ENCODE peak calls at places on chromosomes 6 and 20, in six cellular contexts. Z is MM.1S; G is stimulated activated CD8-positive, alpha-beta memory T cell treated with anti-CD3 and anti-CD28 coated beads, Interleukin-2, amount 100 ng/mL, for 1 hour; K is aorta; D is foreskin fibroblast; A is ACHN. Y is an unnamed sample.

GRCh38 chr20:57384486-57384885 is 6.7 kb upstream of the RBM38 start:
- DNase-seq in G (no peak), A (no peak), K (no peak), Z (no peak), D (no peak), Y (no peak)

GRCh38 chr6:22295145-22295544 is 1.7 kb downstream of the PRL start:
- DNase-seq in D (no peak), K (no peak), G (no peak), A (no peak), Z (no peak), Y (no peak)

GRCh38 chr20:45947110-45947866 is 12.8 kb downstream of the PCIF1 start:
- DNase-seq in K (no peak), D (no peak), G (no peak), A (no peak), Z (no peak), Y (no peak)

GRCh38 chr6:110035321-110035720 is 57.2 kb downstream of the GPR6 start:
- DNase-seq in K (no peak), D (no peak), G (no peak), A (no peak), Z (no peak), Y (no peak)

GRCh38 chr6:113442040-113442439 is 415.1 kb upstream of the MARCKS start:
- DNase-seq in K (no peak), D (no peak), Z (no peak), A (no peak), G (no peak), Y (no peak)

GRCh38 chr6:19879663-19880062 is 42.5 kb downstream of the ID4 start:
- DNase-seq in Z (no peak), D (no peak), A (no peak), G (no peak), K (no peak), Y (no peak)

GRCh38 chr6:158322724-158323560 is 10.7 kb downstream of the TULP4 start:
- DNase-seq in G (no peak), A (peak; percentile 28), K (no peak), Z (no peak), D (peak; percentile 59), Y (no peak)

GRCh38 chr6:43184268-43184985 is 2.4 kb downstream of the CUL9 start:
- DNase-seq in G (no peak), K (no peak), A (no peak), Z (no peak), D (no peak), Y (no peak)

GRCh38 chr20:63196756-63197470 is 19.0 kb downstream of the YTHDF1 start:
- DNase-seq in A (no peak), K (no peak), Z (no peak), D (no peak), G (no peak), Y (no peak)

GRCh38 chr6:109486068-109486467 is 3.0 kb upstream of the ZBTB24 start:
- DNase-seq in Z (no peak), D (peak; percentile 34), K (no peak), G (no peak), A (no peak), Y (no peak)

GRCh38 chr20:43949741-43950618 is 35.3 kb downstream of the TOX2 start:
- DNase-seq in Z (peak; percentile 98), K (peak; percentile 64), A (no peak), D (no peak), G (peak; percentile 52), Y (no peak)

GRCh38 chr6:11055127-11055627 is 11.1 kb upstream of the ELOVL2 start:
- DNase-seq in Z (no peak), D (no peak), K (no peak), A (no peak), G (no peak), Y (no peak)

GRCh38 chr20:17848249-17848648 is 120.3 kb downstream of the SNX5 start:
- DNase-seq in G (no peak), Z (no peak), K (no peak), A (no peak), D (no peak), Y (no peak)

GRCh38 chr20:4053516-4053919 is 38.2 kb upstream of the RNF24 start:
- DNase-seq in A (no peak), K (no peak), Z (no peak), G (no peak), D (peak; percentile 24), Y (no peak)

GRCh38 chr6:24719125-24719931 is at the start of gene C6orf62:
- DNase-seq in A (peak; percentile 24), K (no peak), G (no peak), Z (peak; percentile 53), D (peak; percentile 58), Y (no peak)

GRCh38 chr6:157221049-157221816 is 102.1 kb downstream of the TMEM242 start:
- DNase-seq in K (peak; percentile 89), D (peak; percentile 90), A (peak; percentile 74), Z (peak; percentile 47), G (peak; percentile 75), Y (peak; percentile 86)

GRCh38 chr20:60009318-60009717 is 51.1 kb downstream of the CDH26 start:
- DNase-seq in G (no peak), D (no peak), K (no peak), Z (no peak), A (no peak), Y (no peak)

GRCh38 chr20:46255440-46256104 is 52.7 kb downstream of the CDH22 start:
- DNase-seq in A (peak; percentile 68), G (no peak), K (peak; percentile 58), Z (peak; percentile 39), D (peak; percentile 37), Y (peak; percentile 44)

GRCh38 chr6:14966111-14966901 is 279.6 kb upstream of the JARID2 start:
- DNase-seq in Z (no peak), K (no peak), D (peak; percentile 20), A (no peak), G (no peak), Y (peak; percentile 17)

GRCh38 chr6:1335367-1336037 is 23.6 kb downstream of the FOXQ1 start:
- DNase-seq in A (peak; percentile 88), G (no peak), D (peak; percentile 95), Z (no peak), K (no peak), Y (peak; percentile 79)

GRCh38 chr6:133707456-133707855 is 181.5 kb upstream of the TCF21 start:
- DNase-seq in K (no peak), A (no peak), Z (peak; percentile 89), D (peak; percentile 87), G (no peak), Y (peak; percentile 73)

GRCh38 chr6:4912559-4912958 is 91.3 kb downstream of the RPP40 start:
- DNase-seq in D (no peak), K (no peak), A (no peak), G (no peak), Z (no peak), Y (no peak)

GRCh38 chr6:170250981-170251775 is 39.7 kb downstream of the DLL1 start:
- DNase-seq in G (no peak), A (no peak), K (no peak), D (no peak), Z (no peak), Y (no peak)

GRCh38 chr6:134822920-134823430 is 126.9 kb downstream of the ALDH8A1 start:
- DNase-seq in Z (peak; percentile 79), G (no peak), D (peak; percentile 92), K (no peak), A (peak; percentile 87), Y (peak; percentile 74)

GRCh38 chr20:22763257-22763906 is 179.0 kb upstream of the FOXA2 start:
- DNase-seq in D (no peak), Z (no peak), A (peak; percentile 38), K (peak; percentile 67), G (no peak), Y (peak; percentile 44)

GRCh38 chr6:17385660-17386059 is 7.7 kb upstream of the CAP2 start:
- DNase-seq in K (no peak), A (no peak), G (no peak), Z (no peak), D (no peak), Y (no peak)

GRCh38 chr20:51884561-51884960 is 82.2 kb upstream of the SALL4 start:
- DNase-seq in A (no peak), K (no peak), D (peak; percentile 17), G (no peak), Z (no peak), Y (no peak)

GRCh38 chr20:8853805-8854338 is 215.0 kb upstream of the PLCB4 start:
- DNase-seq in Z (peak; percentile 60), D (peak; percentile 91), G (no peak), A (peak; percentile 89), K (no peak), Y (peak; percentile 8)

GRCh38 chr20:55565374-55565773 is 439.9 kb downstream of the CBLN4 start:
- DNase-seq in G (no peak), K (no peak), A (no peak), D (no peak), Z (no peak), Y (no peak)

GRCh38 chr6:19478992-19479391 is 358.2 kb upstream of the ID4 start:
- DNase-seq in D (peak; percentile 20), Z (no peak), K (no peak), A (no peak), G (no peak), Y (no peak)

GRCh38 chr6:159168536-159169192 is 536 bp upstream of the FNDC1 start:
- DNase-seq in G (no peak), D (peak; percentile 79), A (peak; percentile 63), Z (no peak), K (peak; percentile 69), Y (no peak)

GRCh38 chr6:157488635-157489226 is 107.7 kb downstream of the ZDHHC14 start:
- DNase-seq in A (no peak), G (no peak), K (no peak), Z (no peak), D (no peak), Y (no peak)

GRCh38 chr6:17928514-17929430 is 58.7 kb downstream of the KIF13A start:
- DNase-seq in D (peak; percentile 50), A (no peak), K (no peak), G (no peak), Z (no peak), Y (no peak)

GRCh38 chr6:15881150-15881549 is 218.3 kb upstream of the DTNBP1 start:
- DNase-seq in K (peak; percentile 73), G (no peak), Z (no peak), A (no peak), D (no peak), Y (no peak)

GRCh38 chr6:89630488-89630887 is 8.1 kb downstream of the LYRM2 start:
- DNase-seq in Z (no peak), G (no peak), K (no peak), A (no peak), D (no peak), Y (no peak)

GRCh38 chr6:31559958-31560696 is 12.0 kb upstream of the LTA start:
- DNase-seq in G (no peak), Z (peak; percentile 74), D (peak; percentile 85), K (peak; percentile 79), A (peak; percentile 81), Y (peak; percentile 85)

GRCh38 chr6:120675886-120676285 is 658.4 kb downstream of the TBC1D32 start:
- DNase-seq in D (no peak), Z (no peak), G (no peak), K (no peak), A (no peak), Y (no peak)

GRCh38 chr6:80214436-80215022 is 108.1 kb downstream of the BCKDHB start:
- DNase-seq in D (peak; percentile 80), Z (peak; percentile 49), G (no peak), A (peak; percentile 56), K (no peak), Y (peak; percentile 4)